ENCODE peak calls at places on chromosomes 12 and 14, in four cellular contexts. K is stimulated activated CD4-positive, alpha-beta T cell treated with anti-CD3 and anti-CD28 coated beads, Interleukin-12 subunit alpha, Interleukin-12 subunit beta, amount 100 ng/mL, for 24 hours; E is cardiac fibroblast; W is RPMI8226. B is an unnamed sample.

GRCh38 chr12:132574271-132574996 is 35.9 kb downstream of the LRCOL1 start:
- DNase-seq in E (no peak), K (no peak), W (no peak), B (no peak)

GRCh38 chr12:131930510-131930909 is 1.4 kb downstream of the PUS1 start:
- DNase-seq in K (no peak), W (no peak), E (no peak), B (no peak)

GRCh38 chr14:89695846-89696245 is 258.7 kb downstream of the EFCAB11 start:
- DNase-seq in W (no peak), E (no peak), K (no peak), B (no peak)

GRCh38 chr12:12449533-12450025 is 92.7 kb downstream of the BORCS5 start:
- DNase-seq in W (no peak), K (no peak), E (peak), B (no peak)

GRCh38 chr12:15216036-15216889 is 5.0 kb downstream of the RERG start:
- DNase-seq in E (no peak), W (no peak), K (no peak), B (no peak)

GRCh38 chr12:55736780-55737580 is 5.9 kb upstream of the GDF11 start:
- DNase-seq in W (peak), E (peak), K (peak), B (peak)

GRCh38 chr14:72892879-72893635 is 844 bp downstream of the DPF3 start:
- DNase-seq in W (peak), K (no peak), E (peak), B (peak)

GRCh38 chr12:124725612-124726237 is 137.9 kb downstream of the SCARB1 start:
- DNase-seq in W (peak), K (no peak), E (no peak), B (no peak)

GRCh38 chr12:85834378-85834777 is 1.8 kb downstream of the RASSF9 start:
- DNase-seq in E (no peak), K (no peak), W (no peak), B (no peak)

GRCh38 chr12:26787125-26787495 is 45.9 kb downstream of the ITPR2 start:
- DNase-seq in K (no peak), E (peak), W (no peak), B (no peak)

GRCh38 chr12:127108360-127109215 is 1158.4 kb upstream of the TMEM132C start:
- DNase-seq in W (peak), E (peak), K (peak), B (peak)

GRCh38 chr14:61444215-61444768 is 122.9 kb downstream of the PRKCH start:
- DNase-seq in E (no peak), K (peak), W (no peak), B (peak)

GRCh38 chr14:86961106-86961716 is 1031.8 kb downstream of the GALC start:
- DNase-seq in E (peak), K (no peak), W (peak), B (no peak)

GRCh38 chr12:102824218-102824835 is 92.7 kb downstream of the PAH start:
- DNase-seq in E (peak), W (peak), K (no peak), B (no peak)

GRCh38 chr12:58920102-58920955 is at the start of gene LRIG3:
- DNase-seq in W (peak), K (no peak), E (peak), B (no peak)

GRCh38 chr12:57452181-57452936 is 2.7 kb upstream of the INHBE start:
- DNase-seq in W (no peak), K (no peak), E (peak), B (no peak)

GRCh38 chr12:32033411-32033810 is 73.2 kb upstream of the BICD1 start:
- DNase-seq in K (no peak), W (no peak), E (no peak), B (no peak)

GRCh38 chr12:91388573-91388972 is 206.0 kb upstream of the DCN start:
- DNase-seq in W (no peak), E (no peak), K (no peak), B (no peak)

GRCh38 chr12:113103756-113104450 is 31.7 kb downstream of the RASAL1 start:
- DNase-seq in K (peak), W (peak), E (no peak), B (peak)

GRCh38 chr14:20557212-20557542 is 3.7 kb downstream of the RNASE9 start:
- DNase-seq in W (no peak), K (no peak), E (no peak), B (no peak)

GRCh38 chr14:65296402-65296801 is 116.1 kb upstream of the FUT8 start:
- DNase-seq in W (no peak), K (no peak), E (no peak), B (no peak)

GRCh38 chr14:54738009-54738408 is 164.6 kb downstream of the GCH1 start:
- DNase-seq in W (no peak), E (no peak), K (no peak), B (no peak)

GRCh38 chr14:86296173-86296572 is 766.2 kb downstream of the FLRT2 start:
- DNase-seq in E (peak), K (no peak), W (no peak), B (no peak)

GRCh38 chr12:102429211-102429610 is 51.2 kb downstream of the IGF1 start:
- DNase-seq in K (no peak), W (no peak), E (no peak), B (no peak)

GRCh38 chr12:70305794-70306193 is 60.3 kb upstream of the KCNMB4 start:
- DNase-seq in K (no peak), W (no peak), E (peak), B (no peak)

GRCh38 chr14:64848239-64848638 is 31.5 kb downstream of the SPTB start:
- DNase-seq in E (no peak), K (no peak), W (peak), B (no peak)

GRCh38 chr14:21155963-21156362 is at the start of gene OR5AU1:
- DNase-seq in W (no peak), E (no peak), K (no peak), B (no peak)

GRCh38 chr12:31629756-31630732 is 29.4 kb upstream of the ETFBKMT start:
- DNase-seq in K (no peak), E (peak), W (no peak), B (no peak)

GRCh38 chr14:54572316-54572715 is 5.4 kb downstream of the SAMD4A start:
- DNase-seq in E (peak), W (peak), K (no peak), B (no peak)

GRCh38 chr14:94787092-94787491 is 17.2 kb upstream of the GSC start:
- DNase-seq in E (no peak), K (no peak), W (no peak), B (no peak)

GRCh38 chr12:47729233-47729632 is 3.9 kb upstream of the ENDOU start:
- DNase-seq in E (peak), K (no peak), W (no peak), B (no peak)

B was measured in CD8-positive, alpha-beta memory T cell.